ENCODE peak calls at places on chromosomes 1 and 21, in four cellular contexts. M, K, D and J are unnamed samples.

GRCh38 chr1:81305997-81306452 is 494.7 kb upstream of the ADGRL2 start:
- DNase-seq in M (peak; percentile 66), K (peak; percentile 61), D (peak; percentile 29), J (peak; percentile 60)

GRCh38 chr1:236160540-236161127 is 18.3 kb downstream of the GPR137B start:
- DNase-seq in M (no peak), K (no peak), D (no peak), J (no peak)

GRCh38 chr1:29991025-29991424 is 732.4 kb downstream of the MATN1 start:
- DNase-seq in M (no peak), K (peak; percentile 83), D (no peak), J (no peak)

GRCh38 chr1:91427741-91428140 is 23.1 kb upstream of the HFM1 start:
- DNase-seq in M (no peak), K (peak; percentile 54), D (no peak), J (no peak)

GRCh38 chr1:2125375-2126211 is 69.0 kb downstream of the FAAP20 start:
- DNase-seq in M (no peak), K (no peak), D (no peak), J (no peak)

GRCh38 chr1:202154766-202155477 is 5.5 kb downstream of the PTPN7 start:
- DNase-seq in M (peak; percentile 82), K (peak; percentile 86), D (peak; percentile 60), J (peak; percentile 67)

GRCh38 chr1:95627244-95627643 is 393.2 kb downstream of the RWDD3 start:
- DNase-seq in M (no peak), K (no peak), D (no peak), J (no peak)

GRCh38 chr1:23369335-23370013 is at the start of gene ZNF436:
- DNase-seq in M (peak; percentile 89), K (peak; percentile 76), D (peak; percentile 62), J (peak; percentile 96)

GRCh38 chr1:212219679-212220463 is 65.3 kb upstream of the PPP2R5A start:
- DNase-seq in M (peak; percentile 34), K (no peak), D (no peak), J (peak; percentile 34)

GRCh38 chr1:64623750-64624445 is 121.0 kb upstream of the RAVER2 start:
- DNase-seq in M (peak; percentile 3), K (no peak), D (peak; percentile 8), J (peak; percentile 36)

GRCh38 chr1:70714149-70714548 is 303.1 kb downstream of the CTH start:
- DNase-seq in M (no peak), K (no peak), D (no peak), J (peak; percentile 10)

GRCh38 chr1:81466970-81467369 is 333.8 kb upstream of the ADGRL2 start:
- DNase-seq in M (no peak), K (no peak), D (no peak), J (no peak)

GRCh38 chr21:44869860-44870747 is 3.4 kb downstream of the PTTG1IP start:
- DNase-seq in M (peak; percentile 96), K (peak; percentile 98), D (peak; percentile 84), J (peak; percentile 96)

GRCh38 chr1:42533101-42533863 is 70.2 kb downstream of the CCDC30 start:
- DNase-seq in M (peak; percentile 7), K (no peak), D (no peak), J (peak; percentile 31)

GRCh38 chr1:170729608-170730378 is 65.9 kb downstream of the PRRX1 start:
- DNase-seq in M (peak; percentile 80), K (no peak), D (peak; percentile 9), J (peak; percentile 86)

GRCh38 chr1:25526753-25527152 is 16.7 kb upstream of the LDLRAP1 start:
- DNase-seq in M (no peak), K (no peak), D (no peak), J (no peak)

GRCh38 chr1:24572301-24572700 is 16.4 kb downstream of the NCMAP start:
- DNase-seq in M (no peak), K (no peak), D (no peak), J (no peak)

GRCh38 chr1:112614460-112615065 is 4.4 kb downstream of the ST7L start:
- DNase-seq in M (peak; percentile 80), K (no peak), D (peak; percentile 33), J (peak; percentile 79)

GRCh38 chr1:8332806-8333205 is 14.9 kb downstream of the SLC45A1 start:
- DNase-seq in M (no peak), K (peak; percentile 26), D (no peak), J (no peak)

GRCh38 chr1:21814241-21814918 is 2.3 kb downstream of the LDLRAD2 start:
- DNase-seq in M (no peak), K (peak; percentile 80), D (peak; percentile 39), J (no peak)

GRCh38 chr1:227947425-227947677 is 381 bp downstream of the WNT9A start:
- DNase-seq in M (no peak), K (no peak), D (peak; percentile 67), J (no peak)

GRCh38 chr1:100597069-100597741 is 59.3 kb downstream of the GPR88 start:
- DNase-seq in M (peak; percentile 47), K (peak; percentile 67), D (peak; percentile 47), J (peak; percentile 87)

GRCh38 chr1:52919051-52919719 is 2.4 kb downstream of the ECHDC2 start:
- DNase-seq in M (no peak), K (no peak), D (no peak), J (no peak)

GRCh38 chr1:151144474-151145157 is 1.8 kb downstream of the SEMA6C start:
- DNase-seq in M (no peak), K (peak; percentile 49), D (no peak), J (peak; percentile 15)

GRCh38 chr21:37072239-37072987 is 458 bp downstream of the PIGP start:
- DNase-seq in M (peak; percentile 94), K (no peak), D (peak; percentile 82), J (peak; percentile 80)

GRCh38 chr1:15738416-15739113 is 2.5 kb downstream of the SLC25A34 start:
- DNase-seq in M (no peak), K (no peak), D (no peak), J (no peak)

GRCh38 chr1:223704921-223705878 is 7.1 kb upstream of the CAPN2 start:
- DNase-seq in M (peak; percentile 31), K (no peak), D (no peak), J (peak; percentile 81)

GRCh38 chr1:93324486-93325464 is 20.9 kb upstream of the DR1 start:
- DNase-seq in M (peak; percentile 70), K (no peak), D (no peak), J (peak; percentile 73)

GRCh38 chr1:109091196-109092193 is 931 bp downstream of the TMEM167B start:
- DNase-seq in M (peak; percentile 48), K (peak; percentile 66), D (no peak), J (peak; percentile 39)

GRCh38 chr1:180923887-180924286 is 11.2 kb downstream of the KIAA1614 start:
- DNase-seq in M (no peak), K (no peak), D (no peak), J (no peak)

GRCh38 chr1:97108200-97108599 is 386.6 kb downstream of the PTBP2 start:
- DNase-seq in M (peak; percentile 14), K (no peak), D (no peak), J (peak; percentile 12)

GRCh38 chr1:27555700-27556424 is 48.1 kb downstream of the AHDC1 start:
- DNase-seq in M (no peak), K (no peak), D (no peak), J (peak; percentile 68)

GRCh38 chr1:12407050-12407961 is 177.5 kb downstream of the VPS13D start:
- DNase-seq in M (peak; percentile 69), K (no peak), D (peak; percentile 45), J (peak; percentile 80)

GRCh38 chr1:91555074-91555730 is 54.6 kb downstream of the CDC7 start:
- DNase-seq in M (peak; percentile 28), K (no peak), D (no peak), J (peak; percentile 58)

GRCh38 chr1:204361341-204361771 is 1.6 kb upstream of the PLEKHA6 start:
- DNase-seq in M (no peak), K (no peak), D (no peak), J (no peak)

GRCh38 chr1:54221867-54222484 is 22.0 kb downstream of the MRPL37 start:
- DNase-seq in M (no peak), K (no peak), D (no peak), J (no peak)

GRCh38 chr1:177609953-177610352 is 359.9 kb downstream of the SEC16B start:
- DNase-seq in M (no peak), K (no peak), D (no peak), J (no peak)

GRCh38 chr1:15836772-15837669 is 10.5 kb upstream of the SPEN start:
- DNase-seq in M (no peak), K (peak; percentile 56), D (no peak), J (no peak)

GRCh38 chr21:44793269-44794030 is 8.2 kb downstream of the UBE2G2 start:
- DNase-seq in M (peak; percentile 80), K (peak; percentile 72), D (peak; percentile 86), J (peak; percentile 72)

GRCh38 chr1:30682396-30683275 is 40.7 kb downstream of the MATN1 start:
- DNase-seq in M (no peak), K (no peak), D (no peak), J (no peak)